ENCODE peak calls at places on chromosome 15, in eight cellular contexts. One of them, this sample, is unnamed. For H3K4me1, the result is how much of the 10 kb centered on the place peaks cover.

GRCh38 chr15:26242565-26242964 is 379.4 kb upstream of the ATP10A start:
- DNase-seq in suprapubic skin: no peak
- DNase-seq in psoas muscle: no peak
- DNase-seq in adrenal gland: no peak
- DNase-seq in breast epithelium: no peak
- DNase-seq in neural progenitor cell: no peak
- DNase-seq in MM.1S: no peak
- DNase-seq in fibroblast of lung: no peak
- DNase-seq in this sample: no peak

GRCh38 chr15:85800460-85801123 is 5.9 kb upstream of the KLHL25 start:
- DNase-seq in suprapubic skin: no peak
- DNase-seq in psoas muscle: peak
- DNase-seq in adrenal gland: peak
- DNase-seq in breast epithelium: peak
- DNase-seq in neural progenitor cell: no peak
- DNase-seq in MM.1S: no peak
- DNase-seq in fibroblast of lung: peak
- DNase-seq in this sample: peak

GRCh38 chr15:57118013-57118799 is 199.8 kb downstream of the TCF12 start:
- DNase-seq in suprapubic skin: no peak
- DNase-seq in psoas muscle: no peak
- DNase-seq in adrenal gland: peak
- DNase-seq in breast epithelium: no peak
- DNase-seq in neural progenitor cell: no peak
- DNase-seq in MM.1S: peak
- DNase-seq in fibroblast of lung: peak
- DNase-seq in this sample: no peak

GRCh38 chr15:63430766-63431451 is 49.3 kb upstream of the CA12 start:
- DNase-seq in suprapubic skin: no peak
- DNase-seq in psoas muscle: no peak
- DNase-seq in adrenal gland: no peak
- DNase-seq in breast epithelium: no peak
- DNase-seq in neural progenitor cell: no peak
- DNase-seq in MM.1S: no peak
- DNase-seq in fibroblast of lung: peak
- DNase-seq in this sample: no peak

GRCh38 chr15:74835312-74835823 is 7.6 kb downstream of the ULK3 start:
- DNase-seq in suprapubic skin: no peak
- DNase-seq in psoas muscle: peak
- DNase-seq in adrenal gland: peak
- DNase-seq in breast epithelium: no peak
- DNase-seq in neural progenitor cell: peak
- DNase-seq in MM.1S: peak
- DNase-seq in fibroblast of lung: peak
- DNase-seq in this sample: peak

GRCh38 chr15:42151736-42152135 is 4.7 kb downstream of the PLA2G4F start:
- DNase-seq in suprapubic skin: peak
- DNase-seq in psoas muscle: no peak
- DNase-seq in adrenal gland: peak
- DNase-seq in breast epithelium: no peak
- DNase-seq in neural progenitor cell: no peak
- DNase-seq in MM.1S: no peak
- DNase-seq in fibroblast of lung: no peak
- DNase-seq in this sample: no peak

GRCh38 chr15:62464705-62465104 is 299.6 kb upstream of the C2CD4B start:
- DNase-seq in suprapubic skin: no peak
- DNase-seq in psoas muscle: no peak
- DNase-seq in adrenal gland: no peak
- DNase-seq in breast epithelium: no peak
- DNase-seq in neural progenitor cell: no peak
- DNase-seq in MM.1S: no peak
- DNase-seq in fibroblast of lung: no peak
- DNase-seq in this sample: no peak

GRCh38 chr15:56244237-56244810 is 645 bp upstream of the RFX7 start:
- DNase-seq in suprapubic skin: peak
- DNase-seq in psoas muscle: peak
- DNase-seq in adrenal gland: peak
- DNase-seq in breast epithelium: no peak
- DNase-seq in neural progenitor cell: peak
- DNase-seq in MM.1S: no peak
- DNase-seq in fibroblast of lung: peak
- DNase-seq in this sample: peak

GRCh38 chr15:34793901-34794300 is 1.4 kb downstream of the ACTC1 start:
- DNase-seq in suprapubic skin: no peak
- DNase-seq in psoas muscle: peak
- DNase-seq in adrenal gland: no peak
- DNase-seq in breast epithelium: no peak
- DNase-seq in neural progenitor cell: no peak
- DNase-seq in MM.1S: no peak
- DNase-seq in fibroblast of lung: no peak
- DNase-seq in this sample: no peak

GRCh38 chr15:34796847-34797246 is 1.5 kb upstream of the ACTC1 start:
- DNase-seq in suprapubic skin: no peak
- DNase-seq in psoas muscle: no peak
- DNase-seq in adrenal gland: no peak
- DNase-seq in breast epithelium: no peak
- DNase-seq in neural progenitor cell: no peak
- DNase-seq in MM.1S: no peak
- DNase-seq in fibroblast of lung: no peak
- DNase-seq in this sample: peak

GRCh38 chr15:34793071-34793470 is 2.3 kb downstream of the ACTC1 start:
- DNase-seq in suprapubic skin: no peak
- DNase-seq in psoas muscle: no peak
- DNase-seq in adrenal gland: no peak
- DNase-seq in breast epithelium: no peak
- DNase-seq in neural progenitor cell: no peak
- DNase-seq in MM.1S: no peak
- DNase-seq in fibroblast of lung: no peak
- DNase-seq in this sample: no peak

GRCh38 chr15:34794590-34795206 is 651 bp downstream of the ACTC1 start:
- DNase-seq in suprapubic skin: no peak
- DNase-seq in psoas muscle: no peak
- DNase-seq in adrenal gland: no peak
- DNase-seq in breast epithelium: no peak
- DNase-seq in neural progenitor cell: no peak
- DNase-seq in MM.1S: no peak
- DNase-seq in fibroblast of lung: no peak
- DNase-seq in this sample: peak

DNA sequence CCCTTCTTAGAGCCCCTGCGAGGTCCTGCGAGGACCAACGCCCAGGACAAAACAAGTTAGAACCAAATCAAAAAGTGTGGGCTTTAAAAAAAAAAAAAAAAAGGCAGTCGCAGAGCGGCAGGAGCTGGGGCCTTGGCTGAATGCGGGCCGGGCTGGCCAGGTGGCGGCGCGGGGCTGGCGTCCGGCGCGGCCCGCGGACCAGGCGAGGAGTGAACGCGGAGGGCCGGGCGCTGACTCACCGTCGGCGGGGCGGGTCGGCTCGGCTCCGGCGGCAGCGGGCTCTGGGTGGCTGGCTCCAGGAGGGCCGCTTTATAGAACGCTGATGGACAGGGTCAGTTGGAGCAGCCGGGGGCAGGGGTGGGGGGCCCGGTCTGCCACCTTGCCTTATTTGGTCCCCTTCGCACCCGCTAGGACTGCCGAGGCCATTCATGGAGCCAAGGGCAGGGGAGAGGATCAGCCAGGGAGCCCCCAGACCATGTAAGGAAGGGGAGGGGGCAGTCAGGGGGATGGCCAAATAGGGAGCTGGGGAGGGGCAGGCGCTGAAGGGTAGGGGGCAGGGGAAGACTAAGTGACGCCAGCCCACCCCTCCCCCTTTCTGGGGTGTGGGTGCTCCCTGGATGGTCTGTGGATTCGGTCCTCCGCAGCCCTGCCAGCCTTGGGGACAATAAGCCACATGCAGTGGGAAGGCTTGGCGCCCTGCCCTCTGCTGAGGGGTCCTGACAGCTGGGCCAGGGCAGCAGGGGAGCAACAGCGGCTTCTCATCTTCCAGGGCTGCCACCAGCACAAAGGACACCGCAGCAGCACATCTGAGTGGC is at the start of gene ACTC1:
- DNase-seq in suprapubic skin: no peak
- DNase-seq in psoas muscle: peak
- DNase-seq in adrenal gland: peak
- DNase-seq in breast epithelium: no peak
- DNase-seq in neural progenitor cell: peak
- DNase-seq in MM.1S: no peak
- DNase-seq in fibroblast of lung: peak
- DNase-seq in this sample: peak
- H3K4me3 ChIP-seq in suprapubic skin: peak
- H3K4me3 ChIP-seq in psoas muscle: peak
- H3K4me3 ChIP-seq in adrenal gland: no peak
- H3K4me3 ChIP-seq in breast epithelium: peak
- H3K4me3 ChIP-seq in neural progenitor cell: peak
- H3K4me3 ChIP-seq in MM.1S: no peak
- H3K4me3 ChIP-seq in fibroblast of lung: no peak
- H3K4me3 ChIP-seq in this sample: peak

GRCh38 chr15:58269455-58270414 is 131.6 kb downstream of the AQP9 start:
- DNase-seq in suprapubic skin: no peak
- DNase-seq in psoas muscle: no peak
- DNase-seq in adrenal gland: peak
- DNase-seq in breast epithelium: no peak
- DNase-seq in neural progenitor cell: peak
- DNase-seq in MM.1S: peak
- DNase-seq in fibroblast of lung: peak
- DNase-seq in this sample: no peak

GRCh38 chr15:58273104-58273503 is 134.9 kb downstream of the AQP9 start:
- DNase-seq in suprapubic skin: no peak
- DNase-seq in psoas muscle: no peak
- DNase-seq in adrenal gland: no peak
- DNase-seq in breast epithelium: no peak
- DNase-seq in neural progenitor cell: no peak
- DNase-seq in MM.1S: no peak
- DNase-seq in fibroblast of lung: no peak
- DNase-seq in this sample: no peak

GRCh38 chr15:58271410-58271809 is 133.2 kb downstream of the AQP9 start:
- DNase-seq in suprapubic skin: no peak
- DNase-seq in psoas muscle: no peak
- DNase-seq in adrenal gland: no peak
- DNase-seq in breast epithelium: no peak
- DNase-seq in neural progenitor cell: no peak
- DNase-seq in MM.1S: no peak
- DNase-seq in fibroblast of lung: no peak
- DNase-seq in this sample: no peak

GRCh38 chr15:58267026-58267425 is 128.8 kb downstream of the AQP9 start:
- DNase-seq in suprapubic skin: no peak
- DNase-seq in psoas muscle: no peak
- DNase-seq in adrenal gland: no peak
- DNase-seq in breast epithelium: no peak
- DNase-seq in neural progenitor cell: no peak
- DNase-seq in MM.1S: no peak
- DNase-seq in fibroblast of lung: no peak
- DNase-seq in this sample: no peak

DNA sequence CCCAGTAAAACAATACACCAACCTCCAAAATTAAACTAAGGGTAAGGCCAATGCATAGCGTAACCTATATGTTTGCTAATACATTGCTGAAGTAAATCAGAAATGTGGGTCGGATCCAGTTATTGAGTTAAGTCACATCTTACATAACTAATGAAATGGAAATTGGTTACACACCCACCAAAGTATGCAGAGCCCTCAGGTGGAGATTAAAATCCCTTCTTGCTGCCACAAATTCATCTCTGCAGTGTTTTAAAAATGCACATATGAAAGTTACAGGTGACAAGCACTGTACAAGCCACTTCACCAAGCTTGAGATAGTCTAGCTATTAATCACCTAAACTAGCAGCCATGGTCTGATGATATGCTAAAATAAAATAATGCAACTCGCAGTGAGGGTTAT is 130.6 kb downstream of the AQP9 start:
- DNase-seq in suprapubic skin: no peak
- DNase-seq in psoas muscle: no peak
- DNase-seq in adrenal gland: no peak
- DNase-seq in breast epithelium: no peak
- DNase-seq in neural progenitor cell: no peak
- DNase-seq in MM.1S: peak
- DNase-seq in fibroblast of lung: no peak
- DNase-seq in this sample: no peak
- H3K27ac ChIP-seq in suprapubic skin: peak
- H3K27ac ChIP-seq in psoas muscle: no peak
- H3K27ac ChIP-seq in adrenal gland: no peak
- H3K27ac ChIP-seq in breast epithelium: peak
- H3K27ac ChIP-seq in neural progenitor cell: no peak
- H3K27ac ChIP-seq in MM.1S: peak
- H3K27ac ChIP-seq in fibroblast of lung: no peak
- H3K27ac ChIP-seq in this sample: no peak

GRCh38 chr15:70383856-70384255 is 286.1 kb upstream of the TLE3 start:
- DNase-seq in suprapubic skin: no peak
- DNase-seq in psoas muscle: no peak
- DNase-seq in adrenal gland: no peak
- DNase-seq in breast epithelium: no peak
- DNase-seq in neural progenitor cell: no peak
- DNase-seq in MM.1S: no peak
- DNase-seq in fibroblast of lung: no peak
- DNase-seq in this sample: no peak
- H3K4me1 ChIP-seq in suprapubic skin: under half
- H3K4me1 ChIP-seq in psoas muscle: under half
- H3K4me1 ChIP-seq in adrenal gland: under half
- H3K4me1 ChIP-seq in breast epithelium: under half
- H3K4me1 ChIP-seq in neural progenitor cell: under half
- H3K4me1 ChIP-seq in MM.1S: under half
- H3K4me1 ChIP-seq in fibroblast of lung: under half
- H3K4me1 ChIP-seq in this sample: under half

GRCh38 chr15:78808550-78808949 is 2.7 kb downstream of the ADAMTS7 start:
- DNase-seq in suprapubic skin: no peak
- DNase-seq in psoas muscle: no peak
- DNase-seq in adrenal gland: no peak
- DNase-seq in breast epithelium: no peak
- DNase-seq in neural progenitor cell: peak
- DNase-seq in MM.1S: peak
- DNase-seq in fibroblast of lung: peak
- DNase-seq in this sample: no peak

GRCh38 chr15:78810377-78811123 is 714 bp downstream of the ADAMTS7 start:
- DNase-seq in suprapubic skin: no peak
- DNase-seq in psoas muscle: peak
- DNase-seq in adrenal gland: peak
- DNase-seq in breast epithelium: no peak
- DNase-seq in neural progenitor cell: peak
- DNase-seq in MM.1S: no peak
- DNase-seq in fibroblast of lung: peak
- DNase-seq in this sample: peak

GRCh38 chr15:78810003-78810376 is 1.3 kb downstream of the ADAMTS7 start:
- DNase-seq in suprapubic skin: no peak
- DNase-seq in psoas muscle: no peak
- DNase-seq in adrenal gland: no peak
- DNase-seq in breast epithelium: no peak
- DNase-seq in neural progenitor cell: no peak
- DNase-seq in MM.1S: no peak
- DNase-seq in fibroblast of lung: no peak
- DNase-seq in this sample: no peak

GRCh38 chr15:78811124-78811824 is at the start of gene ADAMTS7:
- DNase-seq in suprapubic skin: no peak
- DNase-seq in psoas muscle: peak
- DNase-seq in adrenal gland: peak
- DNase-seq in breast epithelium: no peak
- DNase-seq in neural progenitor cell: peak
- DNase-seq in MM.1S: peak
- DNase-seq in fibroblast of lung: peak
- DNase-seq in this sample: peak

DNA sequence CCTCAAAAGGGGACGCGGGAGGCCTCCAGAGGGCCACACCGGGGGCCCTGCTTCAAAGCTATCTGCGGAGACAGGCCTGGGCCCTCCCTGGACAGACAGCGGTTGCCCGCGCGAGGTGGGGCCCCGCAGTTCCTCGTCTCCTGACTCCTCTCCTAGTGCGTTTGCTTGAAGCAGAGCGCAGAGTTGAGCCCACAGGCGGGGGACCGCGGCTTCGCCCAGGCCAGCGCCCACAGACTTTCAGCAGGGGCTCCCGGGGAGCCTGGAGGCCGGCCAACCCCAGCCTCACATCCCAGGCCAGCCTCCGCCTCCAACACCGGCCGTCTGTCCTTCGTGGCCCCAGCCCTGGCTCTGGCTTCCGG is 540 bp upstream of the ADAMTS7 start:
- DNase-seq in suprapubic skin: no peak
- DNase-seq in psoas muscle: peak
- DNase-seq in adrenal gland: peak
- DNase-seq in breast epithelium: no peak
- DNase-seq in neural progenitor cell: no peak
- DNase-seq in MM.1S: no peak
- DNase-seq in fibroblast of lung: no peak
- DNase-seq in this sample: peak
- H3K4me3 ChIP-seq in suprapubic skin: peak
- H3K4me3 ChIP-seq in psoas muscle: peak
- H3K4me3 ChIP-seq in adrenal gland: peak
- H3K4me3 ChIP-seq in breast epithelium: peak
- H3K4me3 ChIP-seq in neural progenitor cell: peak
- H3K4me3 ChIP-seq in MM.1S: peak
- H3K4me3 ChIP-seq in fibroblast of lung: peak
- H3K4me3 ChIP-seq in this sample: peak

This sample was measured in right cardiac atrium.